ENCODE peak calls at places on chromosome 15, in five cellular contexts. Z, W, D, S and E are unnamed samples.
A peak's percentile ranks its signal among the peaks of the same experiment; 100 is the strongest.

GRCh38 chr15:92681141-92681622 is 25.6 kb upstream of the FAM174B start:
- DNase-seq in Z (no peak), W (no peak), D (peak; percentile 94), S (no peak), E (peak; percentile 92)

GRCh38 chr15:69190091-69190490 is 29.7 kb downstream of the GLCE start:
- DNase-seq in Z (no peak), W (no peak), D (no peak), S (no peak), E (no peak)

GRCh38 chr15:67105065-67105951 is 39.9 kb downstream of the SMAD3 start:
- DNase-seq in Z (no peak), W (no peak), D (peak; percentile 97), S (peak; percentile 90), E (peak; percentile 98)

GRCh38 chr15:40108061-40108854 is 421 bp downstream of the BMF start:
- DNase-seq in Z (no peak), W (no peak), D (peak; percentile 67), S (peak; percentile 83), E (peak; percentile 60)

GRCh38 chr15:53457479-53457878 is 302.0 kb downstream of the WDR72 start:
- DNase-seq in Z (no peak), W (no peak), D (no peak), S (no peak), E (no peak)

GRCh38 chr15:65081758-65082157 is 5.2 kb downstream of the KBTBD13 start:
- DNase-seq in Z (no peak), W (no peak), D (no peak), S (no peak), E (no peak)

GRCh38 chr15:68192117-68192516 is 13.0 kb downstream of the CALML4 start:
- DNase-seq in Z (no peak), W (no peak), D (no peak), S (no peak), E (no peak)

GRCh38 chr15:54304321-54304720 is 326.1 kb downstream of the UNC13C start:
- DNase-seq in Z (no peak), W (no peak), D (no peak), S (no peak), E (peak; percentile 43)

GRCh38 chr15:92101706-92102434 is 248.4 kb downstream of the SLCO3A1 start:
- DNase-seq in Z (no peak), W (no peak), D (no peak), S (no peak), E (no peak)

GRCh38 chr15:90436952-90437351 is 48.9 kb downstream of the IQGAP1 start:
- DNase-seq in Z (no peak), W (no peak), D (no peak), S (no peak), E (no peak)

DNA sequence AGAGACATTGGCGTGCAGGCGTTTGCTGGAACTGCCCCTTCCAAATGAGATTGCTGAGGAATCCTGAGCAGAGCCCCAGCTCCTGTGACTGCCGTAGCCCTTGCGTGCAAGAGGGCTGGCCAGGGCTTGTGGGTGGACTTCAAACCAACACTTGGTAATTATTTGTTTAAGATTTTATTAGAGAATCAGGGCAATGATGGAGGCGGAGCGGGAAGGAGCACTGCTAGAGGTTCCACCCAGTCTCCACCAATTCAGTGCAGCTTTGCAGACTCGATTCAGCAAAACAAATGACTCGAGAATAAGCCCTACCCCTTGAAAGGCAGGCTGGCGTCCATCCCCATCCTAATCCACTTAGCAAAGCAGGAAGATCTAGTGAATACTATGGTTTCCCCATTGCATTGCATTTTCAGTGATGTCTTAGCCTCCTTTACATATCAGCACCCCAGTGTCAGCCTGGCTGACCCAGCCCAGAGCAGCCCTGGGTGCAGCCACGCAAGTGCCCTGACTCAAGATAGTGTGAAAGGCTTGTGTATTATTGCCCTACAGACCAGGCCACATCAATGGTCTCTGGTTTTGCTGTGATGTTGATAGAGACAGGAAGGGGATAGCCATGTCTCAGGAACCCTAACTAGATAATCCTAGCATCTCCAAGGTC is 26.0 kb downstream of the GLDN start:
- DNase-seq in Z (no peak), W (no peak), D (peak; percentile 54), S (no peak), E (peak; percentile 48)
- TF ChIP-seq CTCF in Z (no peak), W (no peak), D (no peak), S (no peak), E (no peak)

GRCh38 chr15:58064119-58065010 is 1.1 kb downstream of the ALDH1A2 start:
- DNase-seq in Z (no peak), W (no peak), D (no peak), S (no peak), E (peak; percentile 46)
- H3K4me3 ChIP-seq in Z (peak overlapping the region; percentile 89), W (no peak overlapping the region), D (peak overlapping the region; percentile 57), S (no peak overlapping the region), E (peak overlapping the region; percentile 52)

DNA sequence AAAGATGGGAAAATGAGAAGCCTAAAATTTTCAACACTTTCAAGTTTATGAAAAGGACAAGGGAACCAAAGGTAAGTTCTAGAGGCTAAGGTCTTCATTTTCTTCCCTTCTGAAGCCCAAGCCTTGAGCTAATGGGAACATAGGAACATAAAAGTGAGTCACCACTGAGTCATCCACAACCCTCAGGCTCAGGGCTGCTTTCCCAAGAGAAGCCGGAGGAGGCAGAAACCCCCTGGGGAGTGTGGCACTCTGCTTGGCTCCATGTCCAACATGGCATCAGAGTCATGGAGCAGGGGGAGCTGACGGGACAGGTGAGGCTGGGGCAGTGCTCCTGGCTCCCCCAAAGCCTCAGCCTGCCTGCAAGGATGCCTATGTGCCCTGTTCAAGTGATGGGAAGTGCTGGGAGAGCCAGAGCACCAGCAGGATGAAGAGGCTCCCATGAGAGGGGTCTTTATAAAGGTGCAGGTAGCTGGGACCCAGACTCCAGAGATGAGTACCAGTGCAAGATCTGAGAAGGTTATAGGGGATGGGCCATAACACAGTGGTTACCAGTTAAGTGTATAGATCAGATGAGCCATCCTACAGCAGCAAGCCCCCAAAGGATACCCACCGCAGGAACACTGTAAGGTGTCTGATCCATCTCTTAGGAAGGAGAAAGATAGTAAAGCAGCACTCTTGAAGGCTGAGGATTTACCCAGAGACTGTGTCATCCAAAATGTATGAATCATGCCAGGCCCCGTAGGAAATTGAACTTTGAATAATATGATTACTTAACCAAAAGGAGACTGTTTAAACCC is 31.8 kb upstream of the RYR3 start:
- DNase-seq in Z (peak; percentile 6), W (peak; percentile 57), D (peak; percentile 58), S (peak; percentile 55), E (peak; percentile 81)
- TF ChIP-seq CTCF in Z (no peak), W (no peak), D (peak; percentile 35), S (no peak), E (peak; percentile 18)

DNA sequence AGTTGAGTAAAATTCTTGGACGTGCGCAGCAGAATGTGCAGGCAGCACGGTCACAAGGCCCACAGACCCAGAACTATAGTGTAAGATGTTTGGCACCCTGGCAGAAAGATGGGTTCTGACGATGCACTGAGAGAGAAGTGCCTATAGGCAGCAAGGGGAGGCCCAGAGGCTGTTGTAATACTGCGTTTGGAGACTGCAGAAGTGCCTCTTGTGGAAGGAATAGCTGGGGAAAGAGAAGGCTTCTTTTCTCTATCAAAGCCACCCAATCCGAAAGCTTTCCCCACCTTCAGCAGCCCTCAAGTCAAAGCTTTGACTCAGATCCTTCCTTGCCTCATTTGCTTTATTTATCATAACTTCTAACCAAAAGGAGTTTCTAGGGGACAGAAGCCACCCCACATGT is 5.2 kb upstream of the SIN3A start:
- DNase-seq in Z (peak; percentile 8), W (no peak), D (peak; percentile 20), S (no peak), E (peak; percentile 14)
- H3K4me3 ChIP-seq in Z (peak overlapping the region; percentile 75), W (no peak overlapping the region), D (no peak overlapping the region), S (no peak overlapping the region), E (no peak overlapping the region)

GRCh38 chr15:56739964-56740640 is 6.8 kb upstream of the ZNF280D start:
- DNase-seq in Z (peak; percentile 52), W (peak; percentile 37), D (no peak), S (no peak), E (no peak)
- TF ChIP-seq CTCF in Z (peak; percentile 54), W (peak; percentile 68), D (peak; percentile 37), S (no peak), E (peak; percentile 12)

GRCh38 chr15:89333011-89333860 is 1.4 kb downstream of the POLG start:
- DNase-seq in Z (no peak), W (no peak), D (no peak), S (no peak), E (no peak)

GRCh38 chr15:89338036-89338435 is 3.4 kb upstream of the POLG start:
- DNase-seq in Z (no peak), W (no peak), D (no peak), S (no peak), E (no peak)

GRCh38 chr15:89333959-89334509 is 590 bp downstream of the POLG start:
- DNase-seq in Z (no peak), W (peak; percentile 68), D (no peak), S (no peak), E (peak; percentile 6)

GRCh38 chr15:89334510-89335288 is at the start of gene POLG:
- DNase-seq in Z (peak; percentile 98), W (peak; percentile 99), D (peak; percentile 100), S (peak; percentile 100), E (peak; percentile 99)

GRCh38 chr15:89335289-89336041 is 841 bp upstream of the POLG start:
- DNase-seq in Z (no peak), W (peak; percentile 78), D (no peak), S (peak; percentile 71), E (no peak)
- H3K4me3 ChIP-seq in Z (peak overlapping the region; percentile 44), W (peak overlapping the region; percentile 58), D (peak overlapping the region; percentile 52), S (no peak overlapping the region), E (peak overlapping the region; percentile 50)

DNA sequence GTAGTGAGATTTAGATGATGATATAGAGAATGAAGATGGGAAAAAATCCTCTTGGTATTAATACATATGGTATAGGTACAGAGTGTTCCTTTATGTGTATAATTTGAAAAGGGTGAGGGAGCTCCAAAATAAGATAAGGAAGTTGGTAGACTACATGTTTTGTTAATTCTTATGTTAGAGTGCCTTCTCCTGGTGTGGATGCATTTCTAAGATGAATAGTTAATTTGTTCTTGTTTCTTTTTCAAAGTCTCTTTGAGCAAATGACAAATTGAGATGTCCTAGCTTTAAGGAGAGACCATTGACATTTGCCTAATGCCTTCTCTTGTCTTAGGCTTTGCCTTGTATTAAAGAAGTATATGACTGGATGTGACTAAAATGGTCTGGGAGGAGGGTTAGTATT is 34.1 kb downstream of the AKAP13 start:
- DNase-seq in Z (no peak), W (no peak), D (peak; percentile 63), S (no peak), E (peak; percentile 61)
- TF ChIP-seq CTCF in Z (no peak), W (no peak), D (peak; percentile 7), S (peak; percentile 48), E (peak; percentile 21)

DNA sequence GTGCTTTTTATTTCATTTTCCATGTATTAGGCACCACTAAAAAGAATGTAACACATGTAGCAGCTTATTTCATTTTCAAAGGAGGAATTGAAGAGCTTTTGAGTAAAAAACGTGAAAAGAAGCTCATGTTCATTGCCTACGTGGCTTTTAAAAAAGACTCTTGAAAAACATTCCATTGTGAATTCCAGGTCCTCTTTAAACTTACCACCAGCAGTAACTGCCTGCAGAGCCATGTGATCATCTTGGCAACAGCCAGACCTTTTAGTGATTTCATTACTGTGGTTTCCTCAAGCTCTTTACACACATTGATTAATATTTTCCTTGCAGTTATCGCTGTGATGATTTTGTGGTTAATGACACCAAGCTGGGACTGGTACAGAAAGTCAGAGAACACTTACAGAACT is 43.8 kb upstream of the FBXL22 start:
- DNase-seq in Z (no peak), W (no peak), D (peak; percentile 96), S (peak; percentile 73), E (peak; percentile 96)
- H3K4me3 ChIP-seq in Z (no peak overlapping the region), W (no peak overlapping the region), D (peak overlapping the region; percentile 18), S (no peak overlapping the region), E (peak overlapping the region; percentile 39)